ENCODE peak calls at places on chromosomes 3 and 15, in four cellular contexts. One of them, this sample, is unnamed.

GRCh38 chr3:129230311-129231019 is 18.9 kb upstream of the COPG1 start:
- DNase-seq in uterus: no peak
- DNase-seq in BE2C: peak; percentile 24
- DNase-seq in cardiac fibroblast: peak; percentile 92
- DNase-seq in this sample: peak; percentile 72

GRCh38 chr15:55710286-55710685 is 32.7 kb downstream of the PRTG start:
- DNase-seq in uterus: no peak
- DNase-seq in BE2C: no peak
- DNase-seq in cardiac fibroblast: peak; percentile 20
- DNase-seq in this sample: no peak

GRCh38 chr3:120791958-120792357 is 49.4 kb downstream of the GTF2E1 start:
- DNase-seq in uterus: no peak
- DNase-seq in BE2C: no peak
- DNase-seq in cardiac fibroblast: peak; percentile 32
- DNase-seq in this sample: no peak

GRCh38 chr15:63379492-63380150 is 2.0 kb downstream of the CA12 start:
- DNase-seq in uterus: no peak
- DNase-seq in BE2C: no peak
- DNase-seq in cardiac fibroblast: no peak
- DNase-seq in this sample: no peak

GRCh38 chr15:47294765-47295259 is 422.5 kb upstream of the SEMA6D start:
- DNase-seq in uterus: no peak
- DNase-seq in BE2C: no peak
- DNase-seq in cardiac fibroblast: peak; percentile 17
- DNase-seq in this sample: no peak

GRCh38 chr3:193831495-193832455 is 238.8 kb downstream of the OPA1 start:
- DNase-seq in uterus: no peak
- DNase-seq in BE2C: no peak
- DNase-seq in cardiac fibroblast: no peak
- DNase-seq in this sample: peak; percentile 39

GRCh38 chr3:46681387-46681786 is 12.1 kb downstream of the ALS2CL start:
- DNase-seq in uterus: no peak
- DNase-seq in BE2C: no peak
- DNase-seq in cardiac fibroblast: no peak
- DNase-seq in this sample: no peak

GRCh38 chr3:89107461-89108035 is at the start of gene EPHA3:
- DNase-seq in uterus: peak; percentile 66
- DNase-seq in BE2C: peak; percentile 78
- DNase-seq in cardiac fibroblast: peak; percentile 63
- DNase-seq in this sample: peak; percentile 55

GRCh38 chr3:165254812-165255211 is 58.6 kb upstream of the SLITRK3 start:
- DNase-seq in uterus: peak; percentile 13
- DNase-seq in BE2C: peak; percentile 36
- DNase-seq in cardiac fibroblast: peak; percentile 25
- DNase-seq in this sample: no peak

GRCh38 chr3:131036986-131037385 is 10.3 kb downstream of the NEK11 start:
- DNase-seq in uterus: no peak
- DNase-seq in BE2C: no peak
- DNase-seq in cardiac fibroblast: peak; percentile 48
- DNase-seq in this sample: no peak

GRCh38 chr3:184196536-184196935 is 10.5 kb downstream of the ABCF3 start:
- DNase-seq in uterus: no peak
- DNase-seq in BE2C: no peak
- DNase-seq in cardiac fibroblast: no peak
- DNase-seq in this sample: peak; percentile 63

GRCh38 chr3:171055336-171056178 is 29.0 kb upstream of the SLC2A2 start:
- DNase-seq in uterus: no peak
- DNase-seq in BE2C: no peak
- DNase-seq in cardiac fibroblast: peak; percentile 79
- DNase-seq in this sample: no peak

GRCh38 chr3:157176108-157176507 is 16.2 kb upstream of the CCNL1 start:
- DNase-seq in uterus: no peak
- DNase-seq in BE2C: no peak
- DNase-seq in cardiac fibroblast: peak; percentile 38
- DNase-seq in this sample: no peak

GRCh38 chr3:38738630-38739395 is 77.2 kb downstream of the SCN10A start:
- DNase-seq in uterus: no peak
- DNase-seq in BE2C: peak; percentile 54
- DNase-seq in cardiac fibroblast: peak; percentile 63
- DNase-seq in this sample: peak; percentile 28

GRCh38 chr15:62534996-62535395 is 369.9 kb upstream of the C2CD4B start:
- DNase-seq in uterus: no peak
- DNase-seq in BE2C: no peak
- DNase-seq in cardiac fibroblast: no peak
- DNase-seq in this sample: no peak

GRCh38 chr15:25742421-25743159 is 120.5 kb downstream of the ATP10A start:
- DNase-seq in uterus: no peak
- DNase-seq in BE2C: no peak
- DNase-seq in cardiac fibroblast: no peak
- DNase-seq in this sample: no peak

GRCh38 chr3:107236661-107237375 is 140.4 kb upstream of the CCDC54 start:
- DNase-seq in uterus: no peak
- DNase-seq in BE2C: no peak
- DNase-seq in cardiac fibroblast: peak; percentile 52
- DNase-seq in this sample: no peak

GRCh38 chr3:79086514-79086913 is 681.3 kb downstream of the ROBO1 start:
- DNase-seq in uterus: no peak
- DNase-seq in BE2C: peak; percentile 62
- DNase-seq in cardiac fibroblast: peak; percentile 80
- DNase-seq in this sample: peak; percentile 65

GRCh38 chr3:157913751-157914150 is 192.5 kb downstream of the SHOX2 start:
- DNase-seq in uterus: no peak
- DNase-seq in BE2C: no peak
- DNase-seq in cardiac fibroblast: peak; percentile 36
- DNase-seq in this sample: no peak

GRCh38 chr3:127456471-127457093 is 134.0 kb downstream of the TPRA1 start:
- DNase-seq in uterus: no peak
- DNase-seq in BE2C: peak; percentile 50
- DNase-seq in cardiac fibroblast: peak; percentile 58
- DNase-seq in this sample: peak; percentile 36

GRCh38 chr15:75809986-75810750 is 33.1 kb upstream of the UBE2Q2 start:
- DNase-seq in uterus: no peak
- DNase-seq in BE2C: peak; percentile 36
- DNase-seq in cardiac fibroblast: peak; percentile 55
- DNase-seq in this sample: peak; percentile 18

GRCh38 chr15:57506422-57506821 is 85.3 kb upstream of the MYZAP start:
- DNase-seq in uterus: no peak
- DNase-seq in BE2C: no peak
- DNase-seq in cardiac fibroblast: peak; percentile 12
- DNase-seq in this sample: no peak

GRCh38 chr3:68436619-68437411 is 495.5 kb downstream of the TAFA4 start:
- DNase-seq in uterus: no peak
- DNase-seq in BE2C: no peak
- DNase-seq in cardiac fibroblast: no peak
- DNase-seq in this sample: no peak

GRCh38 chr3:165729756-165730155 is 107.5 kb downstream of the BCHE start:
- DNase-seq in uterus: no peak
- DNase-seq in BE2C: no peak
- DNase-seq in cardiac fibroblast: no peak
- DNase-seq in this sample: no peak

GRCh38 chr3:25265284-25265683 is 162.8 kb upstream of the RARB start:
- DNase-seq in uterus: no peak
- DNase-seq in BE2C: no peak
- DNase-seq in cardiac fibroblast: no peak
- DNase-seq in this sample: no peak

GRCh38 chr3:25262322-25262721 is 165.7 kb upstream of the RARB start:
- DNase-seq in uterus: no peak
- DNase-seq in BE2C: no peak
- DNase-seq in cardiac fibroblast: no peak
- DNase-seq in this sample: no peak

GRCh38 chr3:25272090-25272489 is 156.0 kb upstream of the RARB start:
- DNase-seq in uterus: no peak
- DNase-seq in BE2C: no peak
- DNase-seq in cardiac fibroblast: no peak
- DNase-seq in this sample: no peak

GRCh38 chr3:25266677-25267076 is 161.4 kb upstream of the RARB start:
- DNase-seq in uterus: no peak
- DNase-seq in BE2C: no peak
- DNase-seq in cardiac fibroblast: no peak
- DNase-seq in this sample: no peak
- TF ChIP-seq CTCF in uterus: no peak
- TF ChIP-seq CTCF in BE2C: no peak
- TF ChIP-seq CTCF in cardiac fibroblast: no peak
- TF ChIP-seq CTCF in this sample: no peak

DNA sequence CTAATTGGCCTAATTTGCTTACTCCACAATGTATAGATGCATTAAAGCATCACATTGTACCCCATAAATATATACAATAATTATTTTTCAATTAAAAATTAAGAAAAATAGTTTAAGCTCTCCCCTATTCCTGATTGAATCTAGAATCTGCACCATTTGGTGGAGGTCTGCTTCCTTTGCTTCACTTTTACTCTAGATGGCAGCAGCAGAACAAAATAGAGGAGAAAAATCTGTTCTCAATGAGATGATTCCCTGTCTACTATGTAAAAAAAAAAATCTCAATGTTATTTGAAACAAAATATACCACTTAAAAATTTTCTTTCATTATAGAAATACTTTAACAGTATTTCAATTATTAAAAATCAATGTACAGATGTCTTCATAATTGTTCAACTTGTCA is 109.6 kb upstream of the FXR1 start:
- DNase-seq in uterus: no peak
- DNase-seq in BE2C: no peak
- DNase-seq in cardiac fibroblast: peak; percentile 44
- DNase-seq in this sample: no peak
- TF ChIP-seq CTCF in uterus: no peak
- TF ChIP-seq CTCF in BE2C: peak; percentile 70
- TF ChIP-seq CTCF in cardiac fibroblast: peak; percentile 53
- TF ChIP-seq CTCF in this sample: peak; percentile 62

DNA sequence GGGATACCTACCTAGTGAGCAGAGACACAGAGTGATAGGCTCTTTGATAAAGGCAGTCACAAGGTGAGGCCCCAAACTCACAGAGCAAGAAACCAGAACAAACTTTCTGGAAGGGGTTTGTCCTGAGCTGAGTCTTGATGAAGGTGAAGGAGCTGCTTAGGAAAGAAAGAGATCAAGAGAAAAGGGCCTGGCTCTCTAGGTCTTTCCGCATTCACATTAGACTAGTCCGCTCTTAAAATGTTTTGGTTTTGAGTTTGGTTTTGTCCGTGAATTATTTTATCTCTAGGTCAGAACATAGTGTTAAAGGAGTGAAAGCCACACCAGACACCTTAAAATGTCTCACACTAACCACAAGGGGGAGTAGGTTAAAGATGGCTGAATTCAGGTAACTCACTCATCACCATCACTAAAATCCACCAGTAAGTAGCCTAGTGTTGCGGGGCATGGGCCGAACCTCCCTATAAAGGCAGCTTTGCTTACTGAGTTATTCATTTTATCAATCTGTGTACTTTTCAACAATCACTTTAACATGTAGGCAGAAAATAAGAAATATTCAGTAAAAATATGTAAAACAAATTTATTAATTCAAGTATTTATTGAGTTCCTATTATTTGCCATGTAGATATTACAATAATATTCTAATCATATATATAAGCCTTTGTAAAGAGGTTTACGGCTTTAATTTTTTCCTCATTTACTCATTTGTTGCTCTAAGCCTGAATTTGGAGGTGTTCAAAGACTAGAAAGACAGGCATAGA is 121.5 kb upstream of the TSC22D2 start:
- DNase-seq in uterus: no peak
- DNase-seq in BE2C: no peak
- DNase-seq in cardiac fibroblast: peak; percentile 75
- DNase-seq in this sample: peak; percentile 24
- TF ChIP-seq CTCF in uterus: peak; percentile 55
- TF ChIP-seq CTCF in BE2C: peak; percentile 69
- TF ChIP-seq CTCF in cardiac fibroblast: peak; percentile 62
- TF ChIP-seq CTCF in this sample: peak; percentile 69

DNA sequence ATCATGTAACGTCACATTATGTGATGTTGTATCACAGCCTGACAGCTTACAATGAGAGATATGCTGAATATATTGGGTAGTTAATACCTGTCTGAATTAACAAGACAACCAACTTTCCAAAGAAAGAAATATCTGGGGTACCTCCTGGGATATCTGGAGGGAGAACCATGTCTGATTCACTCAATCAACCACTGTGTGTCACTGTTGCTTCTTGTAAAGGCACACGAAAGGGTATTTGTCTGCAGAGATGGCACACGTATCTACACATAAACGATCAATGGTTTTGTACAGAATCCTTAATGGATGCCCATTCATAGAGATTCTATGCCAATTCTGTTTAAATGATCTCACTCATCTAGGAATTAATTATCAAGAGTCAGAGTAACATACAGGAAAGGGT is 252.1 kb upstream of the TMCO5A start:
- DNase-seq in uterus: no peak
- DNase-seq in BE2C: no peak
- DNase-seq in cardiac fibroblast: peak; percentile 40
- DNase-seq in this sample: no peak
- TF ChIP-seq CTCF in uterus: no peak
- TF ChIP-seq CTCF in BE2C: peak; percentile 36
- TF ChIP-seq CTCF in cardiac fibroblast: peak; percentile 26
- TF ChIP-seq CTCF in this sample: peak; percentile 11